ENCODE peak calls at places on chromosomes 1 and 21, in ten cellular contexts. N, A, Q, P, K, J, L, V, B and D are unnamed samples.
A peak's percentile ranks its signal among the peaks of the same experiment; 100 is the strongest.

GRCh38 chr1:232227171-232227740 is 402.7 kb downstream of the SIPA1L2 start:
- DNase-seq in N (no peak), A (no peak), Q (no peak), P (no peak), K (no peak), J (no peak), L (no peak), V (no peak), B (no peak), D (no peak)

GRCh38 chr1:19178734-19179398 is 31.2 kb downstream of the UBR4 start:
- DNase-seq in N (no peak), A (no peak), Q (no peak), P (no peak), K (no peak), J (no peak), L (no peak), V (no peak), B (no peak), D (no peak)

GRCh38 chr1:202155478-202156021 is 4.9 kb downstream of the PTPN7 start:
- DNase-seq in N (no peak), A (peak; percentile 49), Q (no peak), P (peak; percentile 14), K (no peak), J (no peak), L (peak; percentile 86), V (peak; percentile 73), B (no peak), D (no peak)

GRCh38 chr1:228295981-228296380 is 88.1 kb downstream of the OBSCN start:
- DNase-seq in N (no peak), A (no peak), Q (no peak), P (no peak), K (no peak), J (no peak), L (no peak), V (no peak), B (no peak), D (no peak)

GRCh38 chr1:89980605-89981004 is 14.3 kb upstream of the ZNF326 start:
- DNase-seq in N (no peak), A (peak; percentile 60), Q (no peak), P (no peak), K (no peak), J (no peak), L (no peak), V (no peak), B (no peak), D (no peak)

GRCh38 chr21:41488080-41488479 is 19.9 kb downstream of the TMPRSS2 start:
- DNase-seq in N (no peak), A (no peak), Q (no peak), P (no peak), K (no peak), J (no peak), L (no peak), V (no peak), B (no peak), D (no peak)

GRCh38 chr1:8712413-8713229 is 104.8 kb downstream of the RERE start:
- DNase-seq in N (peak; percentile 45), A (peak; percentile 84), Q (no peak), P (no peak), K (peak; percentile 9), J (no peak), L (no peak), V (no peak), B (no peak), D (no peak)

GRCh38 chr1:44999232-44999631 is 11.9 kb downstream of the HECTD3 start:
- DNase-seq in N (no peak), A (no peak), Q (no peak), P (no peak), K (no peak), J (no peak), L (no peak), V (no peak), B (no peak), D (no peak)

GRCh38 chr1:244712669-244713068 is 59.7 kb downstream of the DESI2 start:
- DNase-seq in N (no peak), A (no peak), Q (no peak), P (no peak), K (no peak), J (no peak), L (no peak), V (no peak), B (no peak), D (no peak)

GRCh38 chr1:66374561-66375111 is 159.3 kb upstream of the SGIP1 start:
- DNase-seq in N (peak; percentile 54), A (peak; percentile 92), Q (no peak), P (no peak), K (peak; percentile 37), J (no peak), L (no peak), V (no peak), B (peak; percentile 49), D (no peak)

GRCh38 chr1:41448831-41449230 is 35.7 kb downstream of the EDN2 start:
- DNase-seq in N (no peak), A (no peak), Q (no peak), P (no peak), K (no peak), J (no peak), L (no peak), V (no peak), B (no peak), D (no peak)

GRCh38 chr1:52404975-52405338 is 555 bp downstream of the PRPF38A start:
- DNase-seq in N (no peak), A (no peak), Q (no peak), P (no peak), K (no peak), J (no peak), L (no peak), V (no peak), B (no peak), D (no peak)

GRCh38 chr1:16218674-16219071 is 6.2 kb upstream of the ARHGEF19 start:
- DNase-seq in N (no peak), A (no peak), Q (no peak), P (no peak), K (no peak), J (no peak), L (no peak), V (no peak), B (no peak), D (no peak)

GRCh38 chr1:224481601-224482000 is 47.0 kb upstream of the WDR26 start:
- DNase-seq in N (no peak), A (no peak), Q (no peak), P (no peak), K (no peak), J (no peak), L (no peak), V (no peak), B (no peak), D (no peak)

GRCh38 chr1:1004780-1005697 is 5.1 kb upstream of the HES4 start:
- DNase-seq in N (no peak), A (peak; percentile 64), Q (no peak), P (no peak), K (no peak), J (no peak), L (peak; percentile 81), V (peak; percentile 55), B (peak; percentile 57), D (no peak)

GRCh38 chr1:95888877-95889799 is 655.1 kb downstream of the RWDD3 start:
- DNase-seq in N (no peak), A (peak; percentile 18), Q (no peak), P (no peak), K (no peak), J (no peak), L (no peak), V (no peak), B (no peak), D (no peak)

GRCh38 chr1:109667452-109668122 is at the start of gene GSTM2:
- DNase-seq in N (peak; percentile 70), A (peak; percentile 96), Q (peak; percentile 89), P (peak; percentile 61), K (peak; percentile 81), J (peak; percentile 35), L (peak; percentile 96), V (peak; percentile 91), B (peak; percentile 84), D (peak; percentile 69)